ENCODE peak calls at places on chromosomes 13 and 19, in seven cellular contexts. One of them, this sample, is unnamed.

GRCh38 chr13:74891610-74892009 is 590.4 kb downstream of the TBC1D4 start:
- DNase-seq in MM.1S: no peak
- DNase-seq in left ventricle myocardium inferior: no peak
- DNase-seq in IMR-90: peak; percentile 29
- DNase-seq in ascending aorta: no peak
- DNase-seq in adrenal gland: no peak
- DNase-seq in CD8-positive, alpha-beta T cell: no peak
- DNase-seq in this sample: no peak

GRCh38 chr13:44853641-44854040 is 135.6 kb downstream of the NUFIP1 start:
- DNase-seq in adrenal gland: no peak
- DNase-seq in IMR-90: no peak
- DNase-seq in MM.1S: no peak
- DNase-seq in ascending aorta: no peak
- DNase-seq in left ventricle myocardium inferior: no peak
- DNase-seq in CD8-positive, alpha-beta T cell: no peak
- DNase-seq in this sample: no peak

GRCh38 chr13:111659236-111659635 is 338.8 kb downstream of the TEX29 start:
- DNase-seq in MM.1S: no peak
- DNase-seq in IMR-90: no peak
- DNase-seq in left ventricle myocardium inferior: no peak
- DNase-seq in CD8-positive, alpha-beta T cell: no peak
- DNase-seq in adrenal gland: no peak
- DNase-seq in ascending aorta: no peak
- DNase-seq in this sample: no peak

GRCh38 chr13:23183292-23183691 is 2.5 kb downstream of the SGCG start:
- DNase-seq in IMR-90: no peak
- DNase-seq in MM.1S: no peak
- DNase-seq in CD8-positive, alpha-beta T cell: no peak
- DNase-seq in left ventricle myocardium inferior: peak; percentile 41
- DNase-seq in adrenal gland: no peak
- DNase-seq in ascending aorta: no peak
- DNase-seq in this sample: no peak

GRCh38 chr13:27341616-27342015 is 71.0 kb downstream of the RASL11A start:
- DNase-seq in left ventricle myocardium inferior: no peak
- DNase-seq in adrenal gland: peak; percentile 28
- DNase-seq in MM.1S: no peak
- DNase-seq in IMR-90: no peak
- DNase-seq in ascending aorta: no peak
- DNase-seq in CD8-positive, alpha-beta T cell: no peak
- DNase-seq in this sample: no peak

GRCh38 chr19:4380254-4380727 is 20.1 kb downstream of the SH3GL1 start:
- DNase-seq in ascending aorta: no peak
- DNase-seq in MM.1S: no peak
- DNase-seq in left ventricle myocardium inferior: peak; percentile 55
- DNase-seq in IMR-90: no peak
- DNase-seq in adrenal gland: peak; percentile 54
- DNase-seq in CD8-positive, alpha-beta T cell: peak; percentile 58
- DNase-seq in this sample: no peak

GRCh38 chr13:59962343-59962742 is 201.4 kb downstream of the DIAPH3 start:
- DNase-seq in adrenal gland: no peak
- DNase-seq in IMR-90: no peak
- DNase-seq in CD8-positive, alpha-beta T cell: no peak
- DNase-seq in MM.1S: no peak
- DNase-seq in left ventricle myocardium inferior: no peak
- DNase-seq in ascending aorta: no peak
- DNase-seq in this sample: no peak

GRCh38 chr13:40189885-40190655 is 476.4 kb downstream of the FOXO1 start:
- DNase-seq in left ventricle myocardium inferior: no peak
- DNase-seq in IMR-90: no peak
- DNase-seq in adrenal gland: no peak
- DNase-seq in ascending aorta: no peak
- DNase-seq in CD8-positive, alpha-beta T cell: no peak
- DNase-seq in MM.1S: no peak
- DNase-seq in this sample: no peak

GRCh38 chr13:47853236-47853635 is 147.8 kb downstream of the SUCLA2 start:
- DNase-seq in CD8-positive, alpha-beta T cell: no peak
- DNase-seq in ascending aorta: no peak
- DNase-seq in IMR-90: no peak
- DNase-seq in MM.1S: no peak
- DNase-seq in adrenal gland: no peak
- DNase-seq in left ventricle myocardium inferior: no peak
- DNase-seq in this sample: no peak

GRCh38 chr19:55578031-55578760 is 2.5 kb downstream of the ZNF579 start:
- DNase-seq in MM.1S: no peak
- DNase-seq in ascending aorta: no peak
- DNase-seq in left ventricle myocardium inferior: no peak
- DNase-seq in adrenal gland: no peak
- DNase-seq in IMR-90: no peak
- DNase-seq in CD8-positive, alpha-beta T cell: no peak
- DNase-seq in this sample: no peak

GRCh38 chr13:113451951-113452421 is 1.3 kb downstream of the ADPRHL1 start:
- DNase-seq in left ventricle myocardium inferior: peak; percentile 72
- DNase-seq in adrenal gland: peak; percentile 17
- DNase-seq in IMR-90: no peak
- DNase-seq in ascending aorta: no peak
- DNase-seq in MM.1S: no peak
- DNase-seq in CD8-positive, alpha-beta T cell: no peak
- DNase-seq in this sample: no peak

GRCh38 chr13:110509971-110510786 is 51.3 kb downstream of the RAB20 start:
- DNase-seq in ascending aorta: no peak
- DNase-seq in IMR-90: peak; percentile 30
- DNase-seq in adrenal gland: peak; percentile 43
- DNase-seq in CD8-positive, alpha-beta T cell: no peak
- DNase-seq in MM.1S: no peak
- DNase-seq in left ventricle myocardium inferior: peak; percentile 48
- DNase-seq in this sample: no peak

GRCh38 chr13:38804536-38804935 is 117.7 kb downstream of the FREM2 start:
- DNase-seq in MM.1S: no peak
- DNase-seq in left ventricle myocardium inferior: no peak
- DNase-seq in CD8-positive, alpha-beta T cell: no peak
- DNase-seq in IMR-90: no peak
- DNase-seq in adrenal gland: no peak
- DNase-seq in ascending aorta: no peak
- DNase-seq in this sample: no peak

GRCh38 chr19:39398297-39398864 is 7.2 kb downstream of the MED29 start:
- DNase-seq in MM.1S: peak; percentile 30
- DNase-seq in IMR-90: peak; percentile 84
- DNase-seq in left ventricle myocardium inferior: peak; percentile 77
- DNase-seq in adrenal gland: peak; percentile 77
- DNase-seq in CD8-positive, alpha-beta T cell: no peak
- DNase-seq in ascending aorta: peak; percentile 55
- DNase-seq in this sample: peak; percentile 75

GRCh38 chr13:94535231-94535630 is 55.7 kb upstream of the DCT start:
- DNase-seq in ascending aorta: no peak
- DNase-seq in IMR-90: no peak
- DNase-seq in left ventricle myocardium inferior: no peak
- DNase-seq in CD8-positive, alpha-beta T cell: no peak
- DNase-seq in MM.1S: no peak
- DNase-seq in adrenal gland: no peak
- DNase-seq in this sample: no peak

GRCh38 chr13:26220575-26220974 is 1.5 kb downstream of the RNF6 start:
- DNase-seq in MM.1S: no peak
- DNase-seq in adrenal gland: no peak
- DNase-seq in IMR-90: peak; percentile 68
- DNase-seq in left ventricle myocardium inferior: no peak
- DNase-seq in ascending aorta: no peak
- DNase-seq in CD8-positive, alpha-beta T cell: no peak
- DNase-seq in this sample: no peak

GRCh38 chr19:17543991-17544390 is 11.5 kb upstream of the COLGALT1 start:
- DNase-seq in adrenal gland: no peak
- DNase-seq in left ventricle myocardium inferior: no peak
- DNase-seq in ascending aorta: no peak
- DNase-seq in MM.1S: no peak
- DNase-seq in CD8-positive, alpha-beta T cell: no peak
- DNase-seq in IMR-90: no peak
- DNase-seq in this sample: no peak

GRCh38 chr13:112079696-112080095 is 12.7 kb downstream of the SOX1 start:
- DNase-seq in left ventricle myocardium inferior: no peak
- DNase-seq in MM.1S: no peak
- DNase-seq in IMR-90: no peak
- DNase-seq in ascending aorta: no peak
- DNase-seq in adrenal gland: no peak
- DNase-seq in CD8-positive, alpha-beta T cell: no peak
- DNase-seq in this sample: no peak

GRCh38 chr13:26591672-26592071 is 34.2 kb downstream of the WASF3 start:
- DNase-seq in ascending aorta: no peak
- DNase-seq in left ventricle myocardium inferior: no peak
- DNase-seq in CD8-positive, alpha-beta T cell: no peak
- DNase-seq in IMR-90: no peak
- DNase-seq in adrenal gland: no peak
- DNase-seq in MM.1S: no peak
- DNase-seq in this sample: no peak

GRCh38 chr19:6718741-6719539 is 1.5 kb downstream of the C3 start:
- DNase-seq in ascending aorta: no peak
- DNase-seq in adrenal gland: peak; percentile 94
- DNase-seq in IMR-90: no peak
- DNase-seq in MM.1S: no peak
- DNase-seq in CD8-positive, alpha-beta T cell: no peak
- DNase-seq in left ventricle myocardium inferior: no peak
- DNase-seq in this sample: no peak

GRCh38 chr19:4690362-4690761 is 20.2 kb upstream of the MYDGF start:
- DNase-seq in ascending aorta: no peak
- DNase-seq in MM.1S: no peak
- DNase-seq in CD8-positive, alpha-beta T cell: no peak
- DNase-seq in left ventricle myocardium inferior: no peak
- DNase-seq in IMR-90: no peak
- DNase-seq in adrenal gland: no peak
- DNase-seq in this sample: no peak

GRCh38 chr19:4278460-4278901 is 585 bp upstream of the SHD start:
- DNase-seq in ascending aorta: no peak
- DNase-seq in adrenal gland: no peak
- DNase-seq in IMR-90: no peak
- DNase-seq in CD8-positive, alpha-beta T cell: no peak
- DNase-seq in MM.1S: no peak
- DNase-seq in left ventricle myocardium inferior: no peak
- DNase-seq in this sample: no peak

GRCh38 chr19:5137571-5138124 is 168.7 kb downstream of the KDM4B start:
- DNase-seq in CD8-positive, alpha-beta T cell: no peak
- DNase-seq in left ventricle myocardium inferior: no peak
- DNase-seq in adrenal gland: no peak
- DNase-seq in MM.1S: no peak
- DNase-seq in IMR-90: no peak
- DNase-seq in ascending aorta: no peak
- DNase-seq in this sample: no peak

DNA sequence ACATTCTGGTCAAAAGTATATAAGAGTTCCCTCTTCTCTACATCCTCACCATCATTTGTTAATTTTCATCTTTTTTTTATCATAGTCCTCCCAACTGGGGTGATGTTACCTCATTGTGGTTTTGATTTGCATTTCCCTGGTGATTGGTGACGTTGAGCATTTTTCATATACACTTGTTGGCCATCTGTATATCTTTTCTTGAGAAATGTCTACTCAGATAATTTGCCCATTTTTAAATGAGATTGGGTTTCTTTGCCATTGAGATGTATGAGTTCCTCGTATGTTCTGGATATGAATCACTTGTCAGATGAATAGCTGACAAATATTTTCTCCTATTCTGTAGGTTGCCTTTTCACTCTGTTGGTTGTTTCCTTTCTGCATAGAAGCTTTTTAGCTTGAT is 2.4 kb downstream of the CD33 start:
- DNase-seq in left ventricle myocardium inferior: no peak
- DNase-seq in CD8-positive, alpha-beta T cell: no peak
- DNase-seq in IMR-90: no peak
- DNase-seq in ascending aorta: no peak
- DNase-seq in adrenal gland: no peak
- DNase-seq in MM.1S: no peak
- DNase-seq in this sample: no peak
- H3K4me3 ChIP-seq in left ventricle myocardium inferior: no peak overlapping the region
- H3K4me3 ChIP-seq in CD8-positive, alpha-beta T cell: no peak overlapping the region
- H3K4me3 ChIP-seq in IMR-90: no peak overlapping the region
- H3K4me3 ChIP-seq in ascending aorta: no peak overlapping the region
- H3K4me3 ChIP-seq in adrenal gland: no peak overlapping the region
- H3K4me3 ChIP-seq in MM.1S: no peak overlapping the region
- H3K4me3 ChIP-seq in this sample: no peak overlapping the region

DNA sequence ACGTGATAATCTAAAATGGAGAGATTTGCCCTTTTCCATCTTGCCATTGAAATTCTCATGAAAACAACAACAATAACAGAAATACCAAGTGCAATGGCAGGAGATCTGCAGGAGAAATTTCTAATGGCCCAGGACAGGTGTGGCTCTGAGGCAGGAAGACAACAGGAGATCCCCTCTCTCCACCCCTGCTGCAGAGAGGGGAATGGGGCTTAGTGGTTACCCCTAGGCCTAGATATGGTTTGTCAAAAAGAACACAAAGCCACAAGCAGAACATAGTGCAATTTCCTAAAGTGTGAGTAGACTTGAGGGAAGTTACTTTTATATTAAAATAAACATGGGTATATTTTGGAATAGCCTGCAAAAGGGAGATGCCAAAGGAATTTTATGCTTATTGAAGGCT is 369.5 kb downstream of the KCNRG start:
- DNase-seq in CD8-positive, alpha-beta T cell: no peak
- DNase-seq in adrenal gland: no peak
- DNase-seq in IMR-90: no peak
- DNase-seq in ascending aorta: no peak
- DNase-seq in MM.1S: no peak
- DNase-seq in left ventricle myocardium inferior: no peak
- DNase-seq in this sample: no peak
- H3K36me3 ChIP-seq in CD8-positive, alpha-beta T cell: no peaks in the 10 kb centered on the region
- H3K36me3 ChIP-seq in adrenal gland: no peaks in the 10 kb centered on the region
- H3K36me3 ChIP-seq in IMR-90: no peaks in the 10 kb centered on the region
- H3K36me3 ChIP-seq in ascending aorta: no peaks in the 10 kb centered on the region
- H3K36me3 ChIP-seq in MM.1S: no peaks in the 10 kb centered on the region
- H3K36me3 ChIP-seq in left ventricle myocardium inferior: no peaks in the 10 kb centered on the region
- H3K36me3 ChIP-seq in this sample: no peaks in the 10 kb centered on the region

DNA sequence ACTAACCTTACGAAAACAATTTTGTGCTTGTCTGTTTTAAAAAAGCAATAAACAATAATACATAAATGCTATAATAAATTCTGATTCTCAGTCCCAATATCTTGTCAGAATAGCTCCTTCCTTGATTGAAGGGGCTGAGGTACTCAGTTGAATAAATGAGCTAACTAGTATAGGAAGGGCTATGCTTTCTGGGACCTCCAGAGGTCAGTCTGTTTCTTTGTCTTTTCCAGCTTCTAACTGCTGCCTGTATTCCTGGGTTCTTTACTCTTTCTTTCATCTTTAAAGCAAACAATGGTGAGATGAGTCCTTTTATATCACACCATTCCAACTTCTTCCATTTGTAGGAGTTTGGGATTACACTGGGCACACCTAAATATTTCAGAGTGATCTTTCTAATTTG is 1297.0 kb upstream of the ATXN8OS start:
- DNase-seq in ascending aorta: no peak
- DNase-seq in adrenal gland: no peak
- DNase-seq in MM.1S: peak; percentile 15
- DNase-seq in left ventricle myocardium inferior: no peak
- DNase-seq in CD8-positive, alpha-beta T cell: no peak
- DNase-seq in IMR-90: no peak
- DNase-seq in this sample: no peak
- H3K4me3 ChIP-seq in ascending aorta: no peak overlapping the region
- H3K4me3 ChIP-seq in adrenal gland: no peak overlapping the region
- H3K4me3 ChIP-seq in MM.1S: no peak overlapping the region
- H3K4me3 ChIP-seq in left ventricle myocardium inferior: no peak overlapping the region
- H3K4me3 ChIP-seq in CD8-positive, alpha-beta T cell: no peak overlapping the region
- H3K4me3 ChIP-seq in IMR-90: no peak overlapping the region
- H3K4me3 ChIP-seq in this sample: no peak overlapping the region

DNA sequence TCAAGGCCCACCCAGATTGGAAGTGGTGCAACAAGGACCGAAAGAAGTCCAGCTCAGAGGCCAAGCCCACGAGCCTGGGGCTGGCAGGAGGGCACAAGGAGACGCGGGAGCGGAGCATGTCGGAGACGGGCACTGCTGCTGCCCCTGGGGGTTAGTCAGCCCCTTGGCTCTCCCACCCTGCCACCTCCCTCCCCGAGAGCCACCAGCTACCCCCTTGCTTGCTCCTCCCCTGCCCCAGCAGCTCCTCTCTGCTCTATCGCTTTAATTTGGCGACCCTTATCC is 14.2 kb upstream of the PRR19 start:
- DNase-seq in adrenal gland: no peak
- DNase-seq in IMR-90: no peak
- DNase-seq in ascending aorta: no peak
- DNase-seq in left ventricle myocardium inferior: no peak
- DNase-seq in MM.1S: no peak
- DNase-seq in CD8-positive, alpha-beta T cell: no peak
- DNase-seq in this sample: no peak
- H3K36me3 ChIP-seq in adrenal gland: no peaks in the 10 kb centered on the region
- H3K36me3 ChIP-seq in IMR-90: peaks cover 56% of the 10 kb centered on the region
- H3K36me3 ChIP-seq in ascending aorta: peaks cover 60% of the 10 kb centered on the region
- H3K36me3 ChIP-seq in left ventricle myocardium inferior: peaks cover 60% of the 10 kb centered on the region
- H3K36me3 ChIP-seq in MM.1S: no peaks in the 10 kb centered on the region
- H3K36me3 ChIP-seq in CD8-positive, alpha-beta T cell: peaks cover 14% of the 10 kb centered on the region
- H3K36me3 ChIP-seq in this sample: peaks cover 42% of the 10 kb centered on the region